ENCODE peak calls at places on chromosomes 11 and 22, in six cellular contexts. M, G, B, Y, C and U are unnamed samples.

GRCh38 chr22:21038405-21038804 is 6.0 kb upstream of the SLC7A4 start:
- DNase-seq in G (peak), M (no peak), C (no peak), B (no peak), Y (peak), U (no peak)

GRCh38 chr22:46145896-46146295 is 4.4 kb upstream of the PPARA start:
- DNase-seq in Y (no peak), C (no peak), B (no peak), M (no peak), G (no peak), U (no peak)

GRCh38 chr11:7882860-7883259 is 48.2 kb downstream of the OR10A6 start:
- DNase-seq in M (no peak), Y (no peak), C (no peak), B (no peak), G (no peak), U (no peak)

GRCh38 chr11:58742981-58743880 is 11.5 kb upstream of the GLYAT start:
- DNase-seq in Y (no peak), B (no peak), M (no peak), G (no peak), C (no peak), U (no peak)

GRCh38 chr11:12157241-12157661 is 46.9 kb downstream of the MICAL2 start:
- DNase-seq in G (peak), B (no peak), C (no peak), M (no peak), Y (peak), U (no peak)

GRCh38 chr11:117423046-117423575 is 95.5 kb downstream of the CEP164 start:
- DNase-seq in C (no peak), B (no peak), Y (no peak), M (no peak), G (no peak), U (no peak)

GRCh38 chr11:82105331-82105992 is 628.2 kb downstream of the FAM181B start:
- DNase-seq in B (no peak), M (no peak), G (no peak), Y (no peak), C (no peak), U (no peak)

GRCh38 chr11:119369035-119369925 is 12.2 kb downstream of the USP2 start:
- DNase-seq in B (no peak), M (no peak), C (peak), Y (no peak), G (no peak), U (no peak)

GRCh38 chr11:124758355-124759267 is 3.5 kb downstream of the ESAM start:
- DNase-seq in C (peak), B (peak), Y (peak), G (peak), M (peak), U (peak)

GRCh38 chr11:131924001-131924400 is 553.6 kb downstream of the NTM start:
- DNase-seq in G (no peak), B (no peak), M (no peak), C (no peak), Y (no peak), U (no peak)

GRCh38 chr22:19105867-19106802 is 16.1 kb downstream of the DGCR2 start:
- DNase-seq in Y (no peak), B (peak), M (peak), G (no peak), C (no peak), U (peak)